ENCODE peak calls at places on chromosome 11, in seven cellular contexts. D is nephron progenitor cell, I is GM10248, H is lower lobe of right lung, G is ascending aorta, A is T follicular helper cell, L is anterior cingulate cortex. J is an unnamed sample.

GRCh38 chr11:124597661-124598060 is 13.6 kb upstream of the PANX3 start:
- DNase-seq in D (no peak), I (no peak), H (no peak), G (no peak), A (no peak), L (no peak), J (no peak)

GRCh38 chr11:60870733-60871377 is 3.5 kb downstream of the ZP1 start:
- DNase-seq in D (no peak), I (no peak), H (peak), G (no peak), A (no peak), L (no peak), J (no peak)

GRCh38 chr11:120013325-120014250 is 124.3 kb downstream of the TRIM29 start:
- DNase-seq in D (peak), I (peak), H (no peak), G (no peak), A (no peak), L (peak), J (peak)

GRCh38 chr11:28729339-28729738 is 621.2 kb downstream of the METTL15 start:
- DNase-seq in D (no peak), I (no peak), H (no peak), G (no peak), A (no peak), L (no peak), J (no peak)

GRCh38 chr11:82398300-82398815 is 335.3 kb downstream of the FAM181B start:
- DNase-seq in D (no peak), I (no peak), H (no peak), G (no peak), A (no peak), L (peak), J (no peak)

GRCh38 chr11:105609341-105609781 is 512 bp upstream of the GRIA4 start:
- DNase-seq in D (peak), I (peak), H (no peak), G (no peak), A (no peak), L (no peak), J (peak)

GRCh38 chr11:62669420-62670161 is 1.9 kb upstream of the UQCC3 start:
- DNase-seq in D (no peak), I (no peak), H (no peak), G (no peak), A (no peak), L (no peak), J (no peak)

GRCh38 chr11:46901156-46901555 is 17.2 kb downstream of the LRP4 start:
- DNase-seq in D (no peak), I (no peak), H (no peak), G (no peak), A (no peak), L (no peak), J (no peak)

GRCh38 chr11:13344818-13345217 is 67.2 kb downstream of the BMAL1 start:
- DNase-seq in D (no peak), I (no peak), H (no peak), G (no peak), A (no peak), L (no peak), J (no peak)

GRCh38 chr11:32671051-32671450 is 87.4 kb downstream of the EIF3M start:
- DNase-seq in D (no peak), I (no peak), H (no peak), G (no peak), A (no peak), L (no peak), J (no peak)

GRCh38 chr11:2730323-2731284 is 30.8 kb upstream of the KCNQ1OT1 start:
- DNase-seq in D (no peak), I (no peak), H (no peak), G (no peak), A (no peak), L (peak), J (no peak)

GRCh38 chr11:68343761-68344256 is 31.4 kb downstream of the LRP5 start:
- DNase-seq in D (no peak), I (no peak), H (no peak), G (no peak), A (no peak), L (no peak), J (no peak)

J was measured in ecto neural progenitor cell.